ENCODE peak calls at places on chromosomes 3 and 15, in seven cellular contexts. One of them, this sample, is unnamed.

GRCh38 chr15:92899910-92900711 is at the start of gene CHD2:
- DNase-seq in HEK293T: peak; percentile 76
- DNase-seq in aorta: peak; percentile 64
- DNase-seq in epithelial cell of esophagus: peak; percentile 91
- DNase-seq in left cardiac atrium: peak; percentile 52
- DNase-seq in M059J: peak; percentile 91
- DNase-seq in HTR-8/SVneo: peak; percentile 82
- DNase-seq in this sample: peak; percentile 86

GRCh38 chr3:167148121-167148520 is 232.0 kb downstream of the ZBBX start:
- DNase-seq in M059J: no peak
- DNase-seq in HTR-8/SVneo: no peak
- DNase-seq in left cardiac atrium: no peak
- DNase-seq in HEK293T: no peak
- DNase-seq in aorta: no peak
- DNase-seq in epithelial cell of esophagus: peak; percentile 2
- DNase-seq in this sample: no peak

GRCh38 chr3:113523241-113523640 is 8.3 kb upstream of the SPICE1 start:
- DNase-seq in M059J: no peak
- DNase-seq in epithelial cell of esophagus: peak; percentile 68
- DNase-seq in HEK293T: no peak
- DNase-seq in aorta: no peak
- DNase-seq in left cardiac atrium: no peak
- DNase-seq in HTR-8/SVneo: no peak
- DNase-seq in this sample: no peak

GRCh38 chr3:177364236-177364635 is 167.0 kb upstream of the TBL1XR1 start:
- DNase-seq in HTR-8/SVneo: no peak
- DNase-seq in HEK293T: no peak
- DNase-seq in epithelial cell of esophagus: no peak
- DNase-seq in M059J: no peak
- DNase-seq in aorta: no peak
- DNase-seq in left cardiac atrium: no peak
- DNase-seq in this sample: no peak

GRCh38 chr3:149016669-149017541 is 25.6 kb downstream of the GYG1 start:
- DNase-seq in M059J: peak; percentile 96
- DNase-seq in HTR-8/SVneo: peak; percentile 63
- DNase-seq in left cardiac atrium: no peak
- DNase-seq in epithelial cell of esophagus: peak; percentile 82
- DNase-seq in aorta: no peak
- DNase-seq in HEK293T: no peak
- DNase-seq in this sample: no peak

GRCh38 chr3:13192471-13193213 is 119.4 kb upstream of the IQSEC1 start:
- DNase-seq in HTR-8/SVneo: peak; percentile 47
- DNase-seq in left cardiac atrium: no peak
- DNase-seq in M059J: peak; percentile 13
- DNase-seq in HEK293T: peak; percentile 38
- DNase-seq in epithelial cell of esophagus: no peak
- DNase-seq in aorta: no peak
- DNase-seq in this sample: no peak

GRCh38 chr3:120172070-120172469 is 77.8 kb upstream of the GSK3B start:
- DNase-seq in epithelial cell of esophagus: peak; percentile 57
- DNase-seq in M059J: peak; percentile 91
- DNase-seq in left cardiac atrium: peak; percentile 36
- DNase-seq in HEK293T: no peak
- DNase-seq in HTR-8/SVneo: no peak
- DNase-seq in aorta: peak; percentile 69
- DNase-seq in this sample: no peak

GRCh38 chr3:60303160-60303559 is 948.1 kb downstream of the FHIT start:
- DNase-seq in HTR-8/SVneo: no peak
- DNase-seq in HEK293T: no peak
- DNase-seq in epithelial cell of esophagus: no peak
- DNase-seq in M059J: no peak
- DNase-seq in left cardiac atrium: no peak
- DNase-seq in aorta: no peak
- DNase-seq in this sample: no peak

GRCh38 chr15:73952913-73953750 is 26.9 kb downstream of the LOXL1 start:
- DNase-seq in HTR-8/SVneo: no peak
- DNase-seq in M059J: no peak
- DNase-seq in left cardiac atrium: no peak
- DNase-seq in HEK293T: no peak
- DNase-seq in epithelial cell of esophagus: no peak
- DNase-seq in aorta: peak; percentile 41
- DNase-seq in this sample: peak; percentile 62

GRCh38 chr3:27568393-27568792 is 84.2 kb upstream of the SLC4A7 start:
- DNase-seq in HTR-8/SVneo: peak; percentile 65
- DNase-seq in left cardiac atrium: peak; percentile 69
- DNase-seq in aorta: peak; percentile 85
- DNase-seq in M059J: peak; percentile 86
- DNase-seq in epithelial cell of esophagus: peak; percentile 91
- DNase-seq in HEK293T: no peak
- DNase-seq in this sample: peak; percentile 72

GRCh38 chr15:85606721-85607120 is 188.0 kb downstream of the KLHL25 start:
- DNase-seq in M059J: no peak
- DNase-seq in left cardiac atrium: no peak
- DNase-seq in aorta: no peak
- DNase-seq in HTR-8/SVneo: no peak
- DNase-seq in HEK293T: no peak
- DNase-seq in epithelial cell of esophagus: no peak
- DNase-seq in this sample: no peak

GRCh38 chr15:62853833-62854210 is 188.7 kb upstream of the TPM1 start:
- DNase-seq in left cardiac atrium: no peak
- DNase-seq in epithelial cell of esophagus: peak; percentile 68
- DNase-seq in HTR-8/SVneo: no peak
- DNase-seq in aorta: no peak
- DNase-seq in M059J: no peak
- DNase-seq in HEK293T: no peak
- DNase-seq in this sample: no peak

GRCh38 chr15:50066202-50066601 is 52.8 kb downstream of the ATP8B4 start:
- DNase-seq in left cardiac atrium: no peak
- DNase-seq in M059J: peak; percentile 92
- DNase-seq in HEK293T: no peak
- DNase-seq in HTR-8/SVneo: no peak
- DNase-seq in aorta: no peak
- DNase-seq in epithelial cell of esophagus: peak; percentile 24
- DNase-seq in this sample: no peak

GRCh38 chr3:87206070-87206469 is 21.0 kb upstream of the CHMP2B start:
- DNase-seq in epithelial cell of esophagus: peak; percentile 89
- DNase-seq in aorta: no peak
- DNase-seq in HTR-8/SVneo: peak; percentile 70
- DNase-seq in left cardiac atrium: no peak
- DNase-seq in M059J: peak; percentile 82
- DNase-seq in HEK293T: no peak
- DNase-seq in this sample: no peak

GRCh38 chr3:183857863-183858262 is 26.8 kb downstream of the PARL start:
- DNase-seq in epithelial cell of esophagus: no peak
- DNase-seq in HEK293T: no peak
- DNase-seq in HTR-8/SVneo: no peak
- DNase-seq in aorta: no peak
- DNase-seq in M059J: no peak
- DNase-seq in left cardiac atrium: no peak
- DNase-seq in this sample: no peak

GRCh38 chr15:92545996-92546395 is 109.6 kb downstream of the FAM174B start:
- DNase-seq in M059J: no peak
- DNase-seq in left cardiac atrium: no peak
- DNase-seq in HEK293T: no peak
- DNase-seq in HTR-8/SVneo: no peak
- DNase-seq in epithelial cell of esophagus: no peak
- DNase-seq in aorta: no peak
- DNase-seq in this sample: no peak

GRCh38 chr15:75928680-75929608 is 25.3 kb downstream of the FBXO22 start:
- DNase-seq in left cardiac atrium: no peak
- DNase-seq in HTR-8/SVneo: no peak
- DNase-seq in epithelial cell of esophagus: peak; percentile 60
- DNase-seq in M059J: no peak
- DNase-seq in aorta: no peak
- DNase-seq in HEK293T: peak; percentile 48
- DNase-seq in this sample: no peak

GRCh38 chr3:79497447-79498111 is 270.2 kb downstream of the ROBO1 start:
- DNase-seq in left cardiac atrium: no peak
- DNase-seq in aorta: no peak
- DNase-seq in HEK293T: peak; percentile 23
- DNase-seq in M059J: peak; percentile 11
- DNase-seq in HTR-8/SVneo: no peak
- DNase-seq in epithelial cell of esophagus: peak; percentile 24
- DNase-seq in this sample: no peak

GRCh38 chr3:194782767-194783404 is 97.2 kb downstream of the FAM43A start:
- DNase-seq in aorta: no peak
- DNase-seq in HEK293T: no peak
- DNase-seq in HTR-8/SVneo: no peak
- DNase-seq in M059J: no peak
- DNase-seq in epithelial cell of esophagus: no peak
- DNase-seq in left cardiac atrium: no peak
- DNase-seq in this sample: no peak

GRCh38 chr3:50364573-50365079 is 5.3 kb upstream of the TMEM115 start:
- DNase-seq in left cardiac atrium: no peak
- DNase-seq in epithelial cell of esophagus: no peak
- DNase-seq in M059J: no peak
- DNase-seq in HTR-8/SVneo: no peak
- DNase-seq in HEK293T: no peak
- DNase-seq in aorta: no peak
- DNase-seq in this sample: no peak

GRCh38 chr3:17632401-17633100 is 109.9 kb downstream of the TBC1D5 start:
- DNase-seq in epithelial cell of esophagus: peak; percentile 81
- DNase-seq in left cardiac atrium: no peak
- DNase-seq in M059J: peak; percentile 70
- DNase-seq in aorta: no peak
- DNase-seq in HEK293T: no peak
- DNase-seq in HTR-8/SVneo: peak; percentile 14
- DNase-seq in this sample: no peak

GRCh38 chr3:104530934-104531333 is 835.8 kb upstream of the ALCAM start:
- DNase-seq in HEK293T: no peak
- DNase-seq in aorta: no peak
- DNase-seq in left cardiac atrium: no peak
- DNase-seq in HTR-8/SVneo: no peak
- DNase-seq in epithelial cell of esophagus: no peak
- DNase-seq in M059J: no peak
- DNase-seq in this sample: no peak

GRCh38 chr15:70853855-70854668 is at the start of gene LARP6:
- DNase-seq in aorta: peak; percentile 76
- DNase-seq in epithelial cell of esophagus: no peak
- DNase-seq in HTR-8/SVneo: peak; percentile 66
- DNase-seq in M059J: peak; percentile 47
- DNase-seq in left cardiac atrium: peak; percentile 70
- DNase-seq in HEK293T: peak; percentile 76
- DNase-seq in this sample: no peak

GRCh38 chr3:31461441-31461840 is 71.3 kb upstream of the STT3B start:
- DNase-seq in aorta: no peak
- DNase-seq in left cardiac atrium: no peak
- DNase-seq in M059J: no peak
- DNase-seq in epithelial cell of esophagus: no peak
- DNase-seq in HEK293T: no peak
- DNase-seq in HTR-8/SVneo: no peak
- DNase-seq in this sample: no peak

GRCh38 chr3:187750041-187750512 is 4.8 kb upstream of the BCL6 start:
- DNase-seq in left cardiac atrium: no peak
- DNase-seq in aorta: no peak
- DNase-seq in HTR-8/SVneo: no peak
- DNase-seq in M059J: no peak
- DNase-seq in HEK293T: no peak
- DNase-seq in epithelial cell of esophagus: peak; percentile 95
- DNase-seq in this sample: no peak

GRCh38 chr15:28459279-28459678 is 73.5 kb downstream of the GOLGA8G start:
- DNase-seq in aorta: no peak
- DNase-seq in M059J: no peak
- DNase-seq in epithelial cell of esophagus: no peak
- DNase-seq in HEK293T: no peak
- DNase-seq in HTR-8/SVneo: no peak
- DNase-seq in left cardiac atrium: no peak
- DNase-seq in this sample: no peak

GRCh38 chr3:185935465-185936263 is 2.1 kb downstream of the TRA2B start:
- DNase-seq in HEK293T: no peak
- DNase-seq in aorta: no peak
- DNase-seq in epithelial cell of esophagus: no peak
- DNase-seq in HTR-8/SVneo: no peak
- DNase-seq in M059J: no peak
- DNase-seq in left cardiac atrium: no peak
- DNase-seq in this sample: no peak

GRCh38 chr3:108159865-108160264 is 62.4 kb downstream of the IFT57 start:
- DNase-seq in aorta: no peak
- DNase-seq in left cardiac atrium: no peak
- DNase-seq in epithelial cell of esophagus: peak; percentile 54
- DNase-seq in HEK293T: no peak
- DNase-seq in HTR-8/SVneo: no peak
- DNase-seq in M059J: peak; percentile 93
- DNase-seq in this sample: no peak

GRCh38 chr3:47120138-47120537 is 43.8 kb downstream of the SETD2 start:
- DNase-seq in HEK293T: no peak
- DNase-seq in HTR-8/SVneo: no peak
- DNase-seq in M059J: no peak
- DNase-seq in left cardiac atrium: no peak
- DNase-seq in aorta: no peak
- DNase-seq in epithelial cell of esophagus: no peak
- DNase-seq in this sample: no peak

GRCh38 chr3:29153811-29154210 is 127.1 kb upstream of the RBMS3 start:
- DNase-seq in aorta: no peak
- DNase-seq in HTR-8/SVneo: no peak
- DNase-seq in epithelial cell of esophagus: no peak
- DNase-seq in HEK293T: no peak
- DNase-seq in M059J: no peak
- DNase-seq in left cardiac atrium: no peak
- DNase-seq in this sample: no peak

GRCh38 chr3:173404156-173404555 is 6.6 kb downstream of the NLGN1 start:
- DNase-seq in HTR-8/SVneo: no peak
- DNase-seq in aorta: no peak
- DNase-seq in left cardiac atrium: no peak
- DNase-seq in M059J: no peak
- DNase-seq in HEK293T: no peak
- DNase-seq in epithelial cell of esophagus: no peak
- DNase-seq in this sample: no peak

GRCh38 chr15:72319360-72319984 is 485 bp downstream of the CELF6 start:
- DNase-seq in left cardiac atrium: peak; percentile 79
- DNase-seq in HEK293T: peak; percentile 85
- DNase-seq in HTR-8/SVneo: peak; percentile 80
- DNase-seq in aorta: peak; percentile 78
- DNase-seq in M059J: peak; percentile 55
- DNase-seq in epithelial cell of esophagus: peak; percentile 65
- DNase-seq in this sample: peak; percentile 78

GRCh38 chr15:58438956-58439355 is 7.2 kb downstream of the LIPC start:
- DNase-seq in HTR-8/SVneo: peak; percentile 57
- DNase-seq in epithelial cell of esophagus: peak; percentile 64
- DNase-seq in M059J: peak; percentile 66
- DNase-seq in aorta: no peak
- DNase-seq in HEK293T: peak; percentile 38
- DNase-seq in left cardiac atrium: peak; percentile 68
- DNase-seq in this sample: no peak

GRCh38 chr15:31081568-31082250 is 19.8 kb downstream of the TRPM1 start:
- DNase-seq in M059J: peak; percentile 51
- DNase-seq in aorta: no peak
- DNase-seq in left cardiac atrium: no peak
- DNase-seq in epithelial cell of esophagus: peak; percentile 57
- DNase-seq in HEK293T: no peak
- DNase-seq in HTR-8/SVneo: no peak
- DNase-seq in this sample: no peak

This sample was measured in RWPE2.